ENCODE peak calls at places on chromosome 20, in seven cellular contexts. B is GM23338, M is hepatocyte, J is OCI-LY7, X is B cell, T is WTC11, Z is psoas muscle. H is an unnamed sample.

GRCh38 chr20:57662313-57663240 is 42.4 kb upstream of the ZBP1 start:
- DNase-seq in B (no peak), M (no peak), J (no peak), X (no peak), T (peak; percentile 41), Z (no peak), H (no peak)

GRCh38 chr20:18971574-18971973 is 158.0 kb downstream of the SCP2D1 start:
- DNase-seq in B (no peak), M (no peak), J (no peak), X (no peak), T (no peak), Z (no peak), H (peak; percentile 68)

GRCh38 chr20:16877053-16877554 is 128.9 kb downstream of the OTOR start:
- DNase-seq in B (no peak), M (no peak), J (no peak), X (no peak), T (no peak), Z (no peak), H (no peak)

GRCh38 chr20:25544316-25544715 is 41.0 kb downstream of the NINL start:
- DNase-seq in B (no peak), M (no peak), J (no peak), X (no peak), T (no peak), Z (no peak), H (no peak)

GRCh38 chr20:47233333-47234188 is 122.9 kb downstream of the ZMYND8 start:
- DNase-seq in B (no peak), M (no peak), J (no peak), X (no peak), T (no peak), Z (no peak), H (no peak)

GRCh38 chr20:1533059-1533458 is 24.4 kb downstream of the SIRPD start:
- DNase-seq in B (peak; percentile 65), M (no peak), J (no peak), X (no peak), T (no peak), Z (no peak), H (no peak)

GRCh38 chr20:4956200-4956810 is 45.0 kb downstream of the SLC23A2 start:
- DNase-seq in B (peak; percentile 81), M (peak; percentile 72), J (peak; percentile 77), X (peak; percentile 71), T (no peak), Z (no peak), H (peak; percentile 75)

GRCh38 chr20:33725607-33726264 is 5.6 kb upstream of the PXMP4 start:
- DNase-seq in B (no peak), M (no peak), J (no peak), X (no peak), T (no peak), Z (no peak), H (no peak)

GRCh38 chr20:59650418-59650817 is 46.1 kb downstream of the PHACTR3 start:
- DNase-seq in B (no peak), M (no peak), J (no peak), X (no peak), T (no peak), Z (no peak), H (no peak)

GRCh38 chr20:62228982-62229545 is 9.0 kb upstream of the HRH3 start:
- DNase-seq in B (no peak), M (no peak), J (no peak), X (no peak), T (no peak), Z (no peak), H (no peak)

GRCh38 chr20:57661201-57662027 is 41.2 kb upstream of the ZBP1 start:
- DNase-seq in B (no peak), M (no peak), J (no peak), X (no peak), T (peak; percentile 5), Z (peak; percentile 48), H (no peak)

GRCh38 chr20:6058684-6059295 is 4.9 kb upstream of the LRRN4 start:
- DNase-seq in B (no peak), M (peak; percentile 38), J (no peak), X (no peak), T (no peak), Z (no peak), H (no peak)

GRCh38 chr20:35009665-35010328 is 54.1 kb downstream of the MYH7B start:
- DNase-seq in B (no peak), M (no peak), J (no peak), X (no peak), T (no peak), Z (no peak), H (no peak)

GRCh38 chr20:17558154-17558940 is 11.5 kb upstream of the DSTN start:
- DNase-seq in B (peak; percentile 60), M (peak; percentile 73), J (no peak), X (no peak), T (no peak), Z (no peak), H (peak; percentile 86)

GRCh38 chr20:57505991-57506390 is 18.9 kb downstream of the CTCFL start:
- DNase-seq in B (no peak), M (no peak), J (no peak), X (no peak), T (no peak), Z (no peak), H (no peak)

GRCh38 chr20:6925744-6926278 is 158.3 kb downstream of the BMP2 start:
- DNase-seq in B (no peak), M (no peak), J (no peak), X (no peak), T (no peak), Z (no peak), H (peak; percentile 34)

GRCh38 chr20:21102252-21102609 is 3.9 kb downstream of the LINC00237 start:
- DNase-seq in B (peak; percentile 59), M (no peak), J (no peak), X (no peak), T (peak; percentile 42), Z (no peak), H (no peak)

GRCh38 chr20:59891581-59891980 is 41.9 kb downstream of the SYCP2 start:
- DNase-seq in B (no peak), M (no peak), J (no peak), X (peak; percentile 3), T (no peak), Z (no peak), H (no peak)

GRCh38 chr20:62980970-62981369 is 25.8 kb downstream of the BHLHE23 start:
- DNase-seq in B (peak; percentile 56), M (no peak), J (peak; percentile 45), X (peak; percentile 55), T (no peak), Z (no peak), H (peak; percentile 45)

GRCh38 chr20:34621383-34622367 is 55.2 kb downstream of the PIGU start:
- DNase-seq in B (no peak), M (peak; percentile 31), J (no peak), X (no peak), T (no peak), Z (no peak), H (peak; percentile 83)

GRCh38 chr20:39105551-39105950 is 143.4 kb downstream of the DHX35 start:
- DNase-seq in B (no peak), M (no peak), J (no peak), X (no peak), T (no peak), Z (no peak), H (no peak)
- TF ChIP-seq CTCF in B (peak; percentile 41), M (no peak), J (peak; percentile 62), X (no peak), T (peak; percentile 21), Z (no peak), H (no peak)

GRCh38 chr20:50501970-50502745 is 8.0 kb upstream of the PTPN1 start:
- DNase-seq in B (no peak), M (no peak), J (no peak), X (no peak), T (no peak), Z (no peak), H (no peak)

GRCh38 chr20:50509923-50510705 is at the start of gene PTPN1:
- DNase-seq in B (peak; percentile 99), M (peak; percentile 99), J (peak; percentile 99), X (peak; percentile 99), T (peak; percentile 99), Z (peak; percentile 99), H (peak; percentile 100)

GRCh38 chr20:50504231-50504823 is 5.9 kb upstream of the PTPN1 start:
- DNase-seq in B (peak; percentile 26), M (no peak), J (peak; percentile 41), X (no peak), T (no peak), Z (no peak), H (no peak)

GRCh38 chr20:50508171-50508761 is 1.9 kb upstream of the PTPN1 start:
- DNase-seq in B (peak; percentile 63), M (no peak), J (no peak), X (no peak), T (no peak), Z (no peak), H (no peak)

GRCh38 chr20:50506270-50506579 is 4.0 kb upstream of the PTPN1 start:
- DNase-seq in B (peak; percentile 40), M (no peak), J (no peak), X (no peak), T (peak; percentile 25), Z (no peak), H (no peak)
- TF ChIP-seq CTCF in B (peak; percentile 47), M (no peak), J (peak; percentile 33), X (no peak), T (no peak), Z (no peak), H (no peak)

GRCh38 chr20:31719644-31720485 is 2.8 kb downstream of the BCL2L1 start:
- DNase-seq in B (peak; percentile 90), M (peak; percentile 72), J (no peak), X (no peak), T (peak; percentile 52), Z (no peak), H (peak; percentile 79)

GRCh38 chr20:31718952-31719643 is 3.6 kb downstream of the BCL2L1 start:
- DNase-seq in B (peak; percentile 40), M (peak; percentile 80), J (no peak), X (no peak), T (no peak), Z (no peak), H (no peak)

GRCh38 chr20:31721408-31722332 is 998 bp downstream of the BCL2L1 start:
- DNase-seq in B (peak; percentile 43), M (no peak), J (peak; percentile 35), X (no peak), T (peak; percentile 17), Z (peak; percentile 70), H (no peak)

GRCh38 chr20:31722388-31723281 is at the start of gene BCL2L1:
- DNase-seq in B (peak; percentile 96), M (peak; percentile 97), J (peak; percentile 75), X (peak; percentile 74), T (peak; percentile 73), Z (peak; percentile 94), H (peak; percentile 91)

GRCh38 chr20:31720486-31721407 is 1.9 kb downstream of the BCL2L1 start:
- DNase-seq in B (peak; percentile 30), M (peak; percentile 78), J (peak; percentile 85), X (peak; percentile 31), T (no peak), Z (no peak), H (no peak)
- TF ChIP-seq CTCF in B (no peak), M (no peak), J (peak; percentile 75), X (peak; percentile 15), T (no peak), Z (no peak), H (no peak)

GRCh38 chr20:31790401-31790800 is 28.8 kb upstream of the MYLK2 start:
- DNase-seq in B (no peak), M (no peak), J (no peak), X (no peak), T (no peak), Z (no peak), H (no peak)

GRCh38 chr20:31785089-31785488 is 34.1 kb upstream of the MYLK2 start:
- DNase-seq in B (no peak), M (no peak), J (no peak), X (no peak), T (no peak), Z (no peak), H (no peak)

GRCh38 chr20:31788578-31788977 is 30.6 kb upstream of the MYLK2 start:
- DNase-seq in B (peak; percentile 58), M (no peak), J (no peak), X (no peak), T (peak; percentile 25), Z (peak; percentile 74), H (no peak)
- TF ChIP-seq CTCF in B (peak; percentile 45), M (no peak), J (peak; percentile 41), X (no peak), T (no peak), Z (no peak), H (no peak)